ENCODE peak calls at places on chromosomes 16 and 17, in seven cellular contexts. H, T, V, Y, S, I and X are unnamed samples.

GRCh38 chr17:69179227-69179952 is 37.7 kb upstream of the ABCA6 start:
- DNase-seq in H (no peak), T (no peak), V (no peak), Y (peak), S (no peak), I (no peak), X (no peak)

GRCh38 chr16:64391009-64391663 is 730.7 kb downstream of the CDH11 start:
- DNase-seq in H (no peak), T (no peak), V (no peak), Y (peak), S (no peak), I (no peak), X (no peak)

GRCh38 chr17:39167492-39167891 is 1.5 kb upstream of the ARL5C start:
- DNase-seq in H (no peak), T (no peak), V (no peak), Y (no peak), S (no peak), I (no peak), X (no peak)

GRCh38 chr16:81470796-81471636 is 26.4 kb downstream of the CMIP start:
- DNase-seq in H (no peak), T (no peak), V (no peak), Y (no peak), S (no peak), I (no peak), X (no peak)

GRCh38 chr17:17758443-17758842 is 77.2 kb downstream of the RAI1 start:
- DNase-seq in H (no peak), T (no peak), V (no peak), Y (no peak), S (no peak), I (no peak), X (no peak)

GRCh38 chr16:58709338-58709737 is 24.8 kb upstream of the SLC38A7 start:
- DNase-seq in H (no peak), T (no peak), V (no peak), Y (no peak), S (no peak), I (no peak), X (no peak)

GRCh38 chr16:53770641-53771040 is 66.7 kb downstream of the FTO start:
- DNase-seq in H (no peak), T (no peak), V (no peak), Y (no peak), S (no peak), I (no peak), X (no peak)

GRCh38 chr17:40607641-40608040 is 40.0 kb downstream of the SMARCE1 start:
- DNase-seq in H (no peak), T (no peak), V (no peak), Y (no peak), S (no peak), I (no peak), X (no peak)

GRCh38 chr16:79988721-79989220 is 388.2 kb upstream of the MAF start:
- DNase-seq in H (no peak), T (no peak), V (no peak), Y (no peak), S (no peak), I (no peak), X (no peak)

GRCh38 chr16:29994613-29995329 is 646 bp downstream of the HIRIP3 start:
- DNase-seq in H (no peak), T (peak), V (no peak), Y (peak), S (peak), I (peak), X (no peak)

GRCh38 chr16:12455287-12455798 is 348.3 kb downstream of the CPPED1 start:
- DNase-seq in H (no peak), T (peak), V (peak), Y (peak), S (peak), I (no peak), X (no peak)

GRCh38 chr17:69573396-69573795 is 158.9 kb downstream of the MAP2K6 start:
- DNase-seq in H (no peak), T (no peak), V (no peak), Y (no peak), S (no peak), I (no peak), X (no peak)

GRCh38 chr17:37478187-37478586 is 11.5 kb upstream of the DUSP14 start:
- DNase-seq in H (peak), T (no peak), V (no peak), Y (peak), S (no peak), I (peak), X (no peak)

GRCh38 chr17:50050431-50051032 is 5.4 kb upstream of the ITGA3 start:
- DNase-seq in H (no peak), T (no peak), V (peak), Y (no peak), S (no peak), I (no peak), X (no peak)

GRCh38 chr16:65195998-65196397 is 74.1 kb upstream of the CDH11 start:
- DNase-seq in H (no peak), T (no peak), V (no peak), Y (peak), S (no peak), I (no peak), X (no peak)

GRCh38 chr16:12419151-12419550 is 384.5 kb downstream of the CPPED1 start:
- DNase-seq in H (no peak), T (no peak), V (no peak), Y (no peak), S (no peak), I (no peak), X (no peak)

GRCh38 chr16:2905988-2906387 is 5.7 kb upstream of the FLYWCH1 start:
- DNase-seq in H (no peak), T (no peak), V (no peak), Y (no peak), S (no peak), I (no peak), X (no peak)

GRCh38 chr17:39928868-39929651 is 1.5 kb downstream of the LRRC3C start:
- DNase-seq in H (no peak), T (no peak), V (no peak), Y (peak), S (no peak), I (peak), X (no peak)

GRCh38 chr16:57422026-57422944 is 17.7 kb downstream of the CCL17 start:
- DNase-seq in H (no peak), T (peak), V (no peak), Y (peak), S (no peak), I (no peak), X (no peak)

GRCh38 chr17:50993544-50993943 is 127.1 kb downstream of the SPAG9 start:
- DNase-seq in H (no peak), T (no peak), V (no peak), Y (no peak), S (no peak), I (no peak), X (no peak)

GRCh38 chr16:50021509-50021908 is 3.5 kb upstream of the CNEP1R1 start:
- DNase-seq in H (no peak), T (peak), V (no peak), Y (peak), S (no peak), I (no peak), X (no peak)

GRCh38 chr16:66536525-66536924 is 13.4 kb downstream of the TK2 start:
- DNase-seq in H (no peak), T (no peak), V (no peak), Y (no peak), S (no peak), I (no peak), X (no peak)

GRCh38 chr16:46897471-46897870 is 13.3 kb downstream of the GPT2 start:
- DNase-seq in H (no peak), T (no peak), V (no peak), Y (no peak), S (no peak), I (no peak), X (no peak)

GRCh38 chr16:83227336-83227735 is 580.4 kb upstream of the HSBP1 start:
- DNase-seq in H (no peak), T (no peak), V (no peak), Y (no peak), S (no peak), I (no peak), X (no peak)

GRCh38 chr17:6555331-6556120 is 829 bp downstream of the PITPNM3 start:
- DNase-seq in H (no peak), T (peak), V (peak), Y (peak), S (peak), I (no peak), X (no peak)

GRCh38 chr17:34999456-34999855 is 19.1 kb downstream of the LIG3 start:
- DNase-seq in H (no peak), T (no peak), V (no peak), Y (no peak), S (no peak), I (no peak), X (no peak)

GRCh38 chr17:34996422-34997029 is 16.2 kb downstream of the LIG3 start:
- DNase-seq in H (no peak), T (no peak), V (no peak), Y (no peak), S (no peak), I (no peak), X (no peak)

GRCh38 chr17:34998205-34998604 is 17.9 kb downstream of the LIG3 start:
- DNase-seq in H (peak), T (peak), V (peak), Y (peak), S (no peak), I (no peak), X (no peak)

GRCh38 chr17:35001549-35001948 is 21.2 kb downstream of the LIG3 start:
- DNase-seq in H (no peak), T (no peak), V (no peak), Y (no peak), S (no peak), I (no peak), X (no peak)

DNA sequence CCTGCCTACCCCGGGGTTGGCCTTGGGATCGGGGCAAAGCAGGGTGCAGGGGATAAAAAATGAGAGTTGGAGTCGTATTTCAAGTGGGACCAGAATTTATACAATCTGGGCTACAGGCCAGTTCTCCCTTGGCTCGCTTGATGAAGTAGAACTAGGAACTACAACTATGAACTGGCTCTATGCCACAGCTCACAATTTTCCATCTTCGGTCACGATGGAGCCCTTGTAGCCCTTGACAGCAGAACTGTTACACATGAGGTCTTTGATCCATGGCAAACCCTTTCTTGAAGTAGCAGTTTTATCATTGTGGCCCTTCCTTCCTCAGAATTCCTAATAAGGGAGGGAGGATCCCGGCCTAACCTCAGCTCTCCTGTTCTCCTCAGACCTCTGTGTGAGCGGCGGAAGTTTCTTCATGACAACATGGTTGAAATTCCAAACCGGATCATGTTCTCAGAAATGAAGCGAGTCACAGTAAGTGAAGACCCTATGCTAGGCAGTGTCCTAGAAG is 17.1 kb downstream of the LIG3 start:
- DNase-seq in H (no peak), T (no peak), V (no peak), Y (peak), S (no peak), I (no peak), X (no peak)
- TF ChIP-seq CTCF in H (no peak), T (no peak), V (no peak), Y (no peak), S (no peak), I (no peak), X (no peak)

GRCh38 chr16:14475370-14476139 is 154.5 kb downstream of the PARN start:
- DNase-seq in H (no peak), T (no peak), V (no peak), Y (no peak), S (no peak), I (no peak), X (no peak)

GRCh38 chr16:14476183-14476582 is 153.9 kb downstream of the PARN start:
- DNase-seq in H (no peak), T (no peak), V (no peak), Y (no peak), S (no peak), I (no peak), X (no peak)

GRCh38 chr16:14470788-14471187 is 159.3 kb downstream of the PARN start:
- DNase-seq in H (no peak), T (no peak), V (no peak), Y (no peak), S (no peak), I (no peak), X (no peak)

GRCh38 chr16:14472357-14472756 is 157.7 kb downstream of the PARN start:
- DNase-seq in H (no peak), T (no peak), V (no peak), Y (no peak), S (no peak), I (no peak), X (no peak)

DNA sequence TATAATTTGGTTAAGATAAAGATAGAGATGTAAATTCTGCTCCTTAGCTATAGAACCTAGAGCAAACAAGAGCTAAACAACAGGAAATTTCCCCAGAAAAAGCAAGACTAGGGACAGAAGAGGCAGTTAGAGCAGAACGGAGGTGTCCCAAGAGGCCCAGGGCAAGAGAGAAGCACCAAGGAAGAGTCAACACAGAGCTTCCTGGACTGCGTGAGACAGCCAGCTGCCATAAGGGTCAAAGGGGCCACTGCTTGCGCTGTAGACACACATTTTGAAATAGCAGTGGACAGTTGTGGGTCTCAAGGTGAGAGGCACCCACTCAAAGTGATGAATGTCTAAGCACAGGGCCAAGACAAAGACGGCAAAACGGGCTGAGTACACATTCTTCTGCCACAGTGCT is 156.6 kb downstream of the PARN start:
- DNase-seq in H (no peak), T (no peak), V (no peak), Y (no peak), S (no peak), I (no peak), X (no peak)
- TF ChIP-seq CTCF in H (no peak), T (no peak), V (no peak), Y (no peak), S (no peak), I (no peak), X (no peak)

GRCh38 chr17:77266891-77267341 is 126.1 kb downstream of the SEC14L1 start:
- DNase-seq in H (no peak), T (peak), V (no peak), Y (peak), S (no peak), I (no peak), X (no peak)
- TF ChIP-seq CTCF in H (no peak), T (peak), V (no peak), Y (peak), S (no peak), I (peak), X (no peak)

GRCh38 chr17:45226620-45227019 is 4.9 kb downstream of the FMNL1 start:
- DNase-seq in H (no peak), T (no peak), V (no peak), Y (no peak), S (no peak), I (no peak), X (no peak)

GRCh38 chr17:45227101-45227591 is 5.5 kb downstream of the FMNL1 start:
- DNase-seq in H (no peak), T (no peak), V (peak), Y (no peak), S (no peak), I (no peak), X (no peak)

GRCh38 chr17:45228985-45229517 is 7.4 kb downstream of the FMNL1 start:
- DNase-seq in H (peak), T (peak), V (peak), Y (peak), S (no peak), I (no peak), X (peak)

GRCh38 chr17:45228121-45228941 is 6.6 kb downstream of the FMNL1 start:
- DNase-seq in H (no peak), T (no peak), V (peak), Y (no peak), S (no peak), I (no peak), X (no peak)

DNA sequence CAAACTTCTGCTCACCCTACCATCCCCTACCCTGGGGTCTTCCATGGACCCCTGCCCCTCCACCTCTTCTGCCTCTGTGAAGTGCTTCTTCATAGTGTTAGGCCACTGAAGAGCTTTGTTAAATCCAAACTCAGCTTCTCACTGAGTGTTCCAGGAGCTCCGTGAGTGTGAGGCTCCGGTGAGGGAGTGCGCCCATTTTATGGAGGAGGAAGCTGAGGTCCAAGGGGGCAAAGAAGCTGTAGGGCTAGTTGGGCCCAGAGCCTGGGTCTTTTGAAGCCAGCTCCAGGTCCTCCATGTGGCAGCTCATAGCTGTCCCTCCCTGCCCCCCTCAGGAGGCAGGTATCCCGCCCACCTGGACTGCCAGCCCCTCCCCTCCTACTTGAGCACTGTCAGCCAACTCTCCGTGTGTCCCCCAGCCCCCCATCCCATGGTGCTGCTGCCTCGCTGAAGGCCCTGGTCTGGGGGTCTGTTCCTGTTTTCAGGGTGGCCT is 6.0 kb downstream of the FMNL1 start:
- DNase-seq in H (no peak), T (no peak), V (peak), Y (no peak), S (no peak), I (no peak), X (no peak)
- TF ChIP-seq CTCF in H (no peak), T (no peak), V (no peak), Y (no peak), S (no peak), I (no peak), X (no peak)